ENCODE peak calls at places on chromosomes 5 and 9, in ten cellular contexts. R, H, O, F, X, D, S, L, B and Y are unnamed samples.

GRCh38 chr5:126099077-126099476 is 324.1 kb upstream of the GRAMD2B start:
- DNase-seq in R (no peak), O (no peak), X (no peak), H (no peak), D (no peak), F (no peak), S (no peak), L (no peak), B (no peak), Y (no peak)

GRCh38 chr5:180464603-180464970 is 29.6 kb upstream of the CNOT6 start:
- DNase-seq in F (no peak), L (no peak), B (no peak), R (no peak), O (no peak), D (peak), H (no peak), S (no peak), X (no peak), Y (no peak)

GRCh38 chr5:18967637-18968036 is 1020.4 kb downstream of the CDH18 start:
- DNase-seq in B (no peak), D (no peak), O (no peak), H (no peak), R (no peak), X (no peak), F (no peak), L (no peak), S (no peak), Y (no peak)

GRCh38 chr5:172456076-172456800 is 1.9 kb upstream of the SH3PXD2B start:
- DNase-seq in S (no peak), X (no peak), O (no peak), H (no peak), R (no peak), D (no peak), B (no peak), F (no peak), L (no peak), Y (no peak)

GRCh38 chr9:135812961-135813360 is 94.4 kb downstream of the CAMSAP1 start:
- DNase-seq in B (no peak), L (no peak), H (no peak), R (no peak), O (no peak), F (no peak), S (no peak), D (peak), X (no peak), Y (no peak)

GRCh38 chr9:68844623-68845612 is 139.9 kb downstream of the PIP5K1B start:
- DNase-seq in S (peak), X (no peak), F (no peak), R (peak), B (no peak), L (no peak), O (no peak), D (peak), H (peak), Y (peak)

GRCh38 chr5:112238473-112238872 is 180.6 kb downstream of the EPB41L4A start:
- DNase-seq in F (no peak), L (no peak), X (no peak), O (no peak), R (no peak), H (no peak), D (no peak), B (no peak), S (no peak), Y (no peak)

GRCh38 chr9:124040186-124040920 is 28.8 kb downstream of the LHX2 start:
- DNase-seq in D (no peak), R (no peak), L (no peak), H (no peak), F (no peak), O (no peak), S (peak), B (peak), X (no peak), Y (no peak)

GRCh38 chr5:10678236-10678635 is 82.8 kb downstream of the DAP start:
- DNase-seq in H (no peak), D (no peak), X (no peak), L (no peak), R (no peak), B (peak), F (no peak), O (no peak), S (no peak), Y (no peak)

GRCh38 chr9:86550411-86550810 is 196.2 kb upstream of the TUT7 start:
- DNase-seq in D (no peak), H (no peak), X (no peak), L (no peak), F (no peak), R (no peak), S (no peak), O (no peak), B (no peak), Y (no peak)

GRCh38 chr5:172223901-172224873 is 30.2 kb downstream of the EFCAB9 start:
- DNase-seq in B (no peak), D (no peak), H (no peak), F (no peak), O (no peak), R (no peak), X (no peak), L (no peak), S (peak), Y (no peak)

GRCh38 chr9:12884736-12885395 is 110.0 kb downstream of the LURAP1L start:
- DNase-seq in R (no peak), L (no peak), F (no peak), O (no peak), D (no peak), S (no peak), B (peak), X (no peak), H (no peak), Y (no peak)

GRCh38 chr9:78001946-78002731 is 29.5 kb downstream of the GNAQ start:
- DNase-seq in R (no peak), S (no peak), X (no peak), L (no peak), H (no peak), D (no peak), B (peak), F (peak), O (no peak), Y (no peak)

GRCh38 chr9:136527131-136527530 is 18.7 kb downstream of the NOTCH1 start:
- DNase-seq in L (no peak), B (no peak), H (no peak), D (no peak), O (no peak), X (no peak), S (no peak), F (no peak), R (no peak), Y (no peak)

GRCh38 chr5:117732264-117732663 is 1157.6 kb upstream of the SEMA6A start:
- DNase-seq in L (no peak), B (no peak), F (no peak), O (no peak), S (no peak), R (no peak), X (no peak), H (no peak), D (no peak), Y (no peak)

GRCh38 chr5:14452685-14453084 is 128.9 kb upstream of the OTULINL start:
- DNase-seq in F (no peak), X (no peak), D (no peak), R (no peak), B (no peak), L (no peak), S (no peak), H (no peak), O (no peak), Y (peak)

GRCh38 chr9:130308081-130308571 is 42.6 kb downstream of the HMCN2 start:
- DNase-seq in X (no peak), B (no peak), S (no peak), F (no peak), H (no peak), L (no peak), R (no peak), O (no peak), D (no peak), Y (no peak)

GRCh38 chr5:67400752-67401151 is 204.2 kb upstream of the CD180 start:
- DNase-seq in F (no peak), R (no peak), O (no peak), X (no peak), B (no peak), L (no peak), D (no peak), H (no peak), S (no peak), Y (no peak)

GRCh38 chr5:14109041-14109747 is 33.9 kb upstream of the TRIO start:
- DNase-seq in B (peak), O (no peak), D (peak), L (no peak), X (no peak), R (no peak), H (no peak), S (peak), F (no peak), Y (no peak)

GRCh38 chr5:2780421-2781171 is 29.1 kb upstream of the IRX2 start:
- DNase-seq in O (no peak), D (no peak), F (no peak), X (no peak), R (no peak), B (no peak), H (no peak), L (no peak), S (no peak), Y (no peak)

GRCh38 chr5:87243161-87243877 is 24.4 kb upstream of the RASA1 start:
- DNase-seq in F (no peak), S (no peak), X (no peak), R (no peak), D (no peak), L (no peak), B (peak), H (no peak), O (no peak), Y (no peak)

GRCh38 chr5:36944607-36945225 is 68.1 kb downstream of the NIPBL start:
- DNase-seq in S (no peak), H (no peak), L (no peak), D (no peak), F (peak), X (no peak), R (no peak), O (no peak), B (peak), Y (no peak)

GRCh38 chr5:67058998-67059746 is 137.4 kb downstream of the CD180 start:
- DNase-seq in L (no peak), X (no peak), F (no peak), R (no peak), S (no peak), H (no peak), B (no peak), O (no peak), D (no peak), Y (no peak)

GRCh38 chr5:131749138-131749537 is 47.7 kb downstream of the FNIP1 start:
- DNase-seq in R (no peak), D (no peak), S (no peak), X (no peak), B (no peak), F (no peak), O (no peak), H (no peak), L (no peak), Y (no peak)

GRCh38 chr5:139796061-139796806 is 626 bp downstream of the PSD2 start:
- DNase-seq in D (no peak), S (no peak), H (no peak), X (peak), F (no peak), O (no peak), R (no peak), B (peak), L (peak), Y (no peak)

GRCh38 chr5:139648205-139649081 is at the start of gene CXXC5:
- DNase-seq in S (peak), F (no peak), O (peak), D (peak), L (peak), X (no peak), R (peak), B (peak), H (peak), Y (peak)

GRCh38 chr9:109290385-109290784 is 30.5 kb downstream of the EPB41L4B start:
- DNase-seq in S (no peak), L (no peak), H (no peak), B (no peak), X (no peak), O (no peak), D (no peak), R (no peak), F (no peak), Y (no peak)

GRCh38 chr9:105070176-105070575 is 142.2 kb upstream of the ABCA1 start:
- DNase-seq in O (no peak), S (no peak), F (no peak), B (no peak), X (no peak), L (no peak), R (no peak), H (no peak), D (no peak), Y (no peak)

GRCh38 chr9:86714976-86715375 is 232.3 kb downstream of the GAS1 start:
- DNase-seq in D (no peak), X (no peak), S (no peak), R (no peak), H (no peak), L (no peak), O (no peak), F (no peak), B (no peak), Y (peak)

GRCh38 chr9:134629061-134629585 is 12.5 kb upstream of the COL5A1 start:
- DNase-seq in F (no peak), O (no peak), X (no peak), L (no peak), S (no peak), H (no peak), D (peak), R (no peak), B (no peak), Y (peak)

GRCh38 chr5:114744406-114744805 is 382.5 kb downstream of the KCNN2 start:
- DNase-seq in F (no peak), S (no peak), L (no peak), O (no peak), B (no peak), D (no peak), H (no peak), R (no peak), X (no peak), Y (no peak)

GRCh38 chr9:89747589-89747988 is 142.8 kb downstream of the GADD45G start:
- DNase-seq in R (no peak), X (no peak), O (no peak), L (no peak), F (no peak), B (no peak), D (no peak), S (no peak), H (peak), Y (no peak)